ENCODE peak calls at places on chromosomes 13 and 19, in eight cellular contexts. Z is heart right ventricle, M is upper lobe of left lung, G is upper lobe of right lung, C is stomach, T is adrenal gland, L is uterus, O is cardiac muscle cell. Y is an unnamed sample.

GRCh38 chr19:14006766-14007562 is 844 bp upstream of the RFX1 start:
- DNase-seq in Z (peak; percentile 89), M (peak; percentile 96), G (peak; percentile 94), C (no peak), T (peak; percentile 87), L (no peak), O (no peak), Y (no peak)

GRCh38 chr19:17996826-17997316 is 11.1 kb upstream of the ARRDC2 start:
- DNase-seq in Z (peak; percentile 88), M (peak; percentile 91), G (peak; percentile 91), C (peak; percentile 91), T (peak; percentile 84), L (peak; percentile 83), O (peak; percentile 80), Y (peak; percentile 87)

GRCh38 chr19:49403404-49404187 is 15.5 kb downstream of the KASH5 start:
- DNase-seq in Z (no peak), M (no peak), G (no peak), C (no peak), T (no peak), L (no peak), O (no peak), Y (no peak)

GRCh38 chr13:77810891-77811290 is 107.7 kb downstream of the EDNRB start:
- DNase-seq in Z (no peak), M (no peak), G (no peak), C (no peak), T (no peak), L (no peak), O (no peak), Y (no peak)

GRCh38 chr19:42850981-42851717 is 28.4 kb downstream of the PSG1 start:
- DNase-seq in Z (peak; percentile 12), M (no peak), G (no peak), C (no peak), T (peak; percentile 67), L (no peak), O (peak; percentile 73), Y (no peak)

GRCh38 chr19:3222709-3223108 is 1.8 kb upstream of the CELF5 start:
- DNase-seq in Z (no peak), M (no peak), G (no peak), C (no peak), T (no peak), L (no peak), O (no peak), Y (no peak)

GRCh38 chr19:18473003-18473705 is 35.2 kb upstream of the ISYNA1 start:
- DNase-seq in Z (no peak), M (peak; percentile 36), G (no peak), C (no peak), T (peak; percentile 57), L (no peak), O (no peak), Y (no peak)

GRCh38 chr13:77509221-77509620 is 26.3 kb upstream of the SCEL start:
- DNase-seq in Z (no peak), M (no peak), G (no peak), C (no peak), T (no peak), L (no peak), O (peak; percentile 23), Y (no peak)

GRCh38 chr19:43751466-43752220 is 3.1 kb downstream of the SMG9 start:
- DNase-seq in Z (no peak), M (no peak), G (no peak), C (no peak), T (no peak), L (no peak), O (no peak), Y (no peak)

GRCh38 chr13:74202129-74202528 is 67.9 kb upstream of the KLF12 start:
- DNase-seq in Z (no peak), M (no peak), G (no peak), C (no peak), T (no peak), L (no peak), O (peak; percentile 39), Y (no peak)

GRCh38 chr19:35902870-35903475 is 644 bp downstream of the HCST start:
- DNase-seq in Z (no peak), M (no peak), G (no peak), C (no peak), T (no peak), L (no peak), O (no peak), Y (no peak)
- H3K4me3 ChIP-seq in Z (no peak overlapping the region), M (peak overlapping the region; percentile 33), G (peak overlapping the region; percentile 84), C (peak overlapping the region; percentile 31), T (no peak overlapping the region), L (no peak overlapping the region), O (no peak overlapping the region), Y (peak overlapping the region; percentile 21)

GRCh38 chr13:26485786-26486185 is 71.7 kb upstream of the WASF3 start:
- DNase-seq in Z (no peak), M (peak; percentile 28), G (no peak), C (no peak), T (no peak), L (peak; percentile 31), O (no peak), Y (no peak)
- H3K27ac ChIP-seq in Z (peak overlapping the region; percentile 75), M (no peak overlapping the region), G (no peak overlapping the region), C (no peak overlapping the region), T (no peak overlapping the region), L (peak overlapping the region; percentile 30), O (no peak overlapping the region), Y (no peak overlapping the region)

DNA sequence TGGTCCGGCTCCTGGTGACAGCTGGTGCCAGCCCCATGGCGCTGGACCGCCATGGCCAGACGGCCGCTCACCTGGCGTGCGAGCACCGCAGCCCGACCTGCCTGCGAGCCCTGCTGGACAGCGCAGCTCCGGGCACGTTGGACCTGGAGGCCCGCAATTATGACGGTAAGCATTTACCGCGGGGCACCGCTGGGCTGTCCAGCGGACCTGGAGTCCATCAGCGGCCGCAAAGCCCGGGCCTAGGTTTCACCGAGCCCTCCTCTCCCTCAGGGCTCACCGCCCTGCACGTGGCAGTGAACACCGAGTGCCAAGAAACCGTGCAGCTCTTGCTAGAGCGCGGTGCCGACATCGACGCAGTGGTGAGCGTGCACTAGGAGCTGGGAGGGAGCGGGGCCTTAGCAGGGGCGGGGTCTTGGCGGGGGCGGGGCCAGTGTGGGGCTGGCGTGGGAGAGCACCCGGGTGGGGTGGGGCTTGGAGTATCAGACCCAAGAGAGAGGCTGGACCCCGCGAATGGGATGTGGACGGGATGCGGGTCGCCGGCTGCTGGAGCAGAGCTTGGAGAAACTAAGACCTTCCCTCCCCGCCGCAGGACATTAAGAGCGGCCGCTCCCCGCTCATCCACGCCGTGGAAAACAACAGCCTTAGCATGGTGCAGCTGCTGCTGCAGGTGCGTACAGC is 8.7 kb downstream of the BCL3 start:
- DNase-seq in Z (peak; percentile 79), M (peak; percentile 87), G (peak; percentile 75), C (peak; percentile 28), T (peak; percentile 57), L (peak; percentile 73), O (peak; percentile 91), Y (peak; percentile 88)
- H3K4me3 ChIP-seq in Z (peak overlapping the region; percentile 36), M (peak overlapping the region; percentile 38), G (peak overlapping the region; percentile 43), C (peak overlapping the region; percentile 45), T (no peak overlapping the region), L (peak overlapping the region; percentile 36), O (peak overlapping the region; percentile 23), Y (peak overlapping the region; percentile 76)

DNA sequence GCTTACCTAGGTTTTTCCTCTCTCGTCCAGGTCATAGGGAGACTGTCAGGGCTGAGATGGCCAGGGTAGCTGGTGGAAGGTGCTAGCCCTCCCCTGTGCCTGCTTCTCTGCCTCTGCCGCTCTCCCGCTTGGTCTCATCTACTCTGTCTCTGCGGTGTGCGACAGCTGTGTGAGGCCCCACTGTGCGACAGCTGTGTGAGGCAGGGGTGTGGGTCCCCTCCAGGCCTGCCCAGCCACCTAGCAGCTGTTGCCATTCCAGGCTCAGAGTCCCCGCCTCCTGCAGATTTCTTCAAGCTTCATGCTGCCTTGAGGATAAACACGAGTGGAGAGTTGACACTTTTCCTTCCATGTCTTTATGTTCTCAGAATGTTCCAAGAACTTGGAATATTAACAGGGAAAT is 53.0 kb downstream of the ARHGEF7 start:
- DNase-seq in Z (no peak), M (peak; percentile 32), G (no peak), C (no peak), T (no peak), L (no peak), O (no peak), Y (no peak)
- H3K27ac ChIP-seq in Z (no peak overlapping the region), M (no peak overlapping the region), G (no peak overlapping the region), C (no peak overlapping the region), T (no peak overlapping the region), L (no peak overlapping the region), O (no peak overlapping the region), Y (no peak overlapping the region)

GRCh38 chr19:1254530-1255185 is 6.3 kb downstream of the MIDN start:
- DNase-seq in Z (no peak), M (peak; percentile 82), G (no peak), C (no peak), T (peak; percentile 50), L (no peak), O (no peak), Y (no peak)
- H3K4me3 ChIP-seq in Z (no peak overlapping the region), M (peak overlapping the region; percentile 89), G (peak overlapping the region; percentile 81), C (peak overlapping the region; percentile 68), T (no peak overlapping the region), L (no peak overlapping the region), O (no peak overlapping the region), Y (peak overlapping the region; percentile 96)

GRCh38 chr19:45170146-45171106 is 7.6 kb downstream of the TRAPPC6A start:
- DNase-seq in Z (no peak), M (peak; percentile 44), G (no peak), C (no peak), T (no peak), L (no peak), O (no peak), Y (no peak)

GRCh38 chr19:45171211-45171623 is 6.8 kb downstream of the TRAPPC6A start:
- DNase-seq in Z (no peak), M (no peak), G (no peak), C (no peak), T (no peak), L (no peak), O (peak; percentile 29), Y (no peak)

GRCh38 chr19:45173816-45174215 is 4.2 kb downstream of the TRAPPC6A start:
- DNase-seq in Z (no peak), M (no peak), G (no peak), C (no peak), T (peak; percentile 47), L (no peak), O (no peak), Y (no peak)

GRCh38 chr19:45172611-45173208 is 5.3 kb downstream of the TRAPPC6A start:
- DNase-seq in Z (no peak), M (no peak), G (no peak), C (no peak), T (no peak), L (no peak), O (no peak), Y (no peak)

DNA sequence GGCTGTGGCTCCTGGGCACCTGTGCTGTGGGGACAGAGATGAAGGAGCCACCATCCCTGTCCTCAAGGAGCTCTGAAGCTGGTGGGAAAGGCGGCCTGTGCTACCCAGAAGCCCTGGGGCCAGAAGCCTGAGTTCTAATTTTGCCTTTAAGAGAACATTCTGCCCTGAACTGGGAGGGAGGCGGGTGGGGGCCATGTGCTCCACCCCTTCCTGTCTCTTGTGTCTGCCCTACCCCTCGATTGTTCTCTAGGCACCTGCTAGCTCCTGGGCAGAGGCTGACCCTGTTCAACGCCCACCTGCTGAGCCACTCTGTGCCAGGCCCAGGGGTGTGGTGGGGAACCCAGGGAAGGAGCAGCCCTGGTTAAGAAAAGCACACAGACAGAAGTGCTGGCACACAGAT is 5.9 kb downstream of the TRAPPC6A start:
- DNase-seq in Z (no peak), M (no peak), G (no peak), C (no peak), T (no peak), L (no peak), O (no peak), Y (no peak)
- H3K27ac ChIP-seq in Z (peak overlapping the region; percentile 78), M (no peak overlapping the region), G (peak overlapping the region; percentile 30), C (no peak overlapping the region), T (no peak overlapping the region), L (no peak overlapping the region), O (no peak overlapping the region), Y (no peak overlapping the region)

GRCh38 chr19:12665281-12665573 is 1.3 kb downstream of the MAN2B1 start:
- DNase-seq in Z (no peak), M (no peak), G (peak; percentile 79), C (peak; percentile 47), T (peak; percentile 60), L (no peak), O (no peak), Y (no peak)
- H3K4me3 ChIP-seq in Z (no peak overlapping the region), M (peak overlapping the region; percentile 69), G (peak overlapping the region; percentile 65), C (no peak overlapping the region), T (no peak overlapping the region), L (no peak overlapping the region), O (no peak overlapping the region), Y (peak overlapping the region; percentile 93)

Y was measured in coronary artery.